ENCODE peak calls at places on chromosomes 4 and X, in four cellular contexts. One of them, this sample, is unnamed.

GRCh38 chr4:78776729-78777555 is 792 bp downstream of the BMP2K start:
- DNase-seq in brain microvascular endothelial cell: peak
- DNase-seq in choroid plexus epithelial cell: peak
- DNase-seq in HL-60: peak
- DNase-seq in this sample: peak

GRCh38 chr4:30945586-30945985 is 225.4 kb downstream of the PCDH7 start:
- DNase-seq in brain microvascular endothelial cell: no peak
- DNase-seq in choroid plexus epithelial cell: peak
- DNase-seq in HL-60: no peak
- DNase-seq in this sample: no peak

GRCh38 chr4:145619639-145619996 is 433 bp downstream of the MMAA start:
- DNase-seq in HL-60: peak
- DNase-seq in brain microvascular endothelial cell: peak
- DNase-seq in choroid plexus epithelial cell: peak
- DNase-seq in this sample: peak

GRCh38 chrX:14865201-14865600 is 7.7 kb downstream of the FANCB start:
- DNase-seq in HL-60: no peak
- DNase-seq in brain microvascular endothelial cell: no peak
- DNase-seq in choroid plexus epithelial cell: peak
- DNase-seq in this sample: no peak

GRCh38 chr4:61152433-61152832 is 47.7 kb upstream of the ADGRL3 start:
- DNase-seq in HL-60: no peak
- DNase-seq in choroid plexus epithelial cell: no peak
- DNase-seq in brain microvascular endothelial cell: no peak
- DNase-seq in this sample: no peak

GRCh38 chr4:186445040-186445439 is 110.3 kb downstream of the MTNR1A start:
- DNase-seq in choroid plexus epithelial cell: no peak
- DNase-seq in HL-60: no peak
- DNase-seq in brain microvascular endothelial cell: no peak
- DNase-seq in this sample: peak

GRCh38 chr4:39353478-39354177 is 12.5 kb downstream of the RFC1 start:
- DNase-seq in HL-60: peak
- DNase-seq in brain microvascular endothelial cell: no peak
- DNase-seq in choroid plexus epithelial cell: peak
- DNase-seq in this sample: no peak

GRCh38 chr4:76194325-76194724 is 19.3 kb downstream of the SCARB2 start:
- DNase-seq in HL-60: no peak
- DNase-seq in brain microvascular endothelial cell: peak
- DNase-seq in choroid plexus epithelial cell: peak
- DNase-seq in this sample: no peak

GRCh38 chr4:102640669-102641068 is 120.1 kb downstream of the MANBA start:
- DNase-seq in HL-60: no peak
- DNase-seq in brain microvascular endothelial cell: peak
- DNase-seq in choroid plexus epithelial cell: peak
- DNase-seq in this sample: no peak

GRCh38 chrX:39909996-39910395 is 187.8 kb downstream of the BCOR start:
- DNase-seq in HL-60: no peak
- DNase-seq in brain microvascular endothelial cell: no peak
- DNase-seq in choroid plexus epithelial cell: no peak
- DNase-seq in this sample: no peak

GRCh38 chr4:26503427-26503826 is 13.1 kb upstream of the CCKAR start:
- DNase-seq in brain microvascular endothelial cell: no peak
- DNase-seq in choroid plexus epithelial cell: no peak
- DNase-seq in HL-60: no peak
- DNase-seq in this sample: no peak

GRCh38 chr4:119632216-119632615 is 3.6 kb upstream of the PDE5A start:
- DNase-seq in HL-60: no peak
- DNase-seq in choroid plexus epithelial cell: peak
- DNase-seq in brain microvascular endothelial cell: peak
- DNase-seq in this sample: no peak

GRCh38 chrX:101051153-101051548 is 760 bp downstream of the TRMT2B start:
- DNase-seq in HL-60: no peak
- DNase-seq in choroid plexus epithelial cell: no peak
- DNase-seq in brain microvascular endothelial cell: peak
- DNase-seq in this sample: no peak

GRCh38 chr4:87120411-87121162 is 99.8 kb downstream of the KLHL8 start:
- DNase-seq in brain microvascular endothelial cell: peak
- DNase-seq in choroid plexus epithelial cell: peak
- DNase-seq in HL-60: no peak
- DNase-seq in this sample: peak

GRCh38 chr4:42271096-42271495 is 118.6 kb upstream of the BEND4 start:
- DNase-seq in brain microvascular endothelial cell: no peak
- DNase-seq in HL-60: no peak
- DNase-seq in choroid plexus epithelial cell: no peak
- DNase-seq in this sample: no peak

GRCh38 chrX:132480581-132481203 is 8.1 kb downstream of the MBNL3 start:
- DNase-seq in HL-60: peak
- DNase-seq in brain microvascular endothelial cell: no peak
- DNase-seq in choroid plexus epithelial cell: peak
- DNase-seq in this sample: peak

GRCh38 chrX:65752294-65752693 is 84.8 kb downstream of the MSN start:
- DNase-seq in brain microvascular endothelial cell: no peak
- DNase-seq in HL-60: no peak
- DNase-seq in choroid plexus epithelial cell: no peak
- DNase-seq in this sample: no peak

GRCh38 chrX:20530319-20530979 is 263.7 kb upstream of the RPS6KA3 start:
- DNase-seq in brain microvascular endothelial cell: peak
- DNase-seq in choroid plexus epithelial cell: peak
- DNase-seq in HL-60: peak
- DNase-seq in this sample: peak

GRCh38 chrX:139815771-139816170 is 107.8 kb upstream of the MCF2 start:
- DNase-seq in choroid plexus epithelial cell: no peak
- DNase-seq in brain microvascular endothelial cell: no peak
- DNase-seq in HL-60: no peak
- DNase-seq in this sample: no peak

GRCh38 chr4:169205146-169205806 is 65.5 kb downstream of the SH3RF1 start:
- DNase-seq in choroid plexus epithelial cell: no peak
- DNase-seq in brain microvascular endothelial cell: no peak
- DNase-seq in HL-60: no peak
- DNase-seq in this sample: no peak

GRCh38 chrX:79573760-79574159 is 206.6 kb upstream of the ITM2A start:
- DNase-seq in choroid plexus epithelial cell: no peak
- DNase-seq in HL-60: no peak
- DNase-seq in brain microvascular endothelial cell: no peak
- DNase-seq in this sample: no peak

GRCh38 chr4:101977096-101977495 is 186.6 kb downstream of the BANK1 start:
- DNase-seq in HL-60: no peak
- DNase-seq in brain microvascular endothelial cell: peak
- DNase-seq in choroid plexus epithelial cell: peak
- DNase-seq in this sample: no peak

GRCh38 chr4:83152771-83153170 is 38.2 kb upstream of the PLAC8 start:
- DNase-seq in HL-60: no peak
- DNase-seq in choroid plexus epithelial cell: no peak
- DNase-seq in brain microvascular endothelial cell: no peak
- DNase-seq in this sample: no peak

GRCh38 chr4:153589703-153590595 is 94.1 kb upstream of the TLR2 start:
- DNase-seq in choroid plexus epithelial cell: peak
- DNase-seq in HL-60: no peak
- DNase-seq in brain microvascular endothelial cell: no peak
- DNase-seq in this sample: no peak

GRCh38 chr4:52588771-52589591 is 70.1 kb downstream of the USP46 start:
- DNase-seq in choroid plexus epithelial cell: peak
- DNase-seq in HL-60: no peak
- DNase-seq in brain microvascular endothelial cell: peak
- DNase-seq in this sample: no peak

GRCh38 chr4:10122236-10122932 is 5.8 kb upstream of the WDR1 start:
- DNase-seq in choroid plexus epithelial cell: no peak
- DNase-seq in brain microvascular endothelial cell: no peak
- DNase-seq in HL-60: no peak
- DNase-seq in this sample: no peak

GRCh38 chr4:26525136-26525535 is 34.9 kb upstream of the CCKAR start:
- DNase-seq in brain microvascular endothelial cell: peak
- DNase-seq in choroid plexus epithelial cell: peak
- DNase-seq in HL-60: no peak
- DNase-seq in this sample: no peak

GRCh38 chr4:152138451-152138850 is 377.6 kb upstream of the GATB start:
- DNase-seq in brain microvascular endothelial cell: no peak
- DNase-seq in HL-60: peak
- DNase-seq in choroid plexus epithelial cell: no peak
- DNase-seq in this sample: no peak

GRCh38 chr4:12689457-12689856 is 794.7 kb downstream of the RAB28 start:
- DNase-seq in brain microvascular endothelial cell: no peak
- DNase-seq in choroid plexus epithelial cell: no peak
- DNase-seq in HL-60: no peak
- DNase-seq in this sample: no peak

GRCh38 chr4:94623507-94623906 is 134.2 kb upstream of the BMPR1B start:
- DNase-seq in brain microvascular endothelial cell: no peak
- DNase-seq in choroid plexus epithelial cell: no peak
- DNase-seq in HL-60: no peak
- DNase-seq in this sample: no peak

GRCh38 chr4:140090215-140090731 is 63.7 kb downstream of the MAML3 start:
- DNase-seq in choroid plexus epithelial cell: peak
- DNase-seq in brain microvascular endothelial cell: peak
- DNase-seq in HL-60: no peak
- DNase-seq in this sample: no peak

GRCh38 chrX:118182050-118182449 is 65.4 kb upstream of the KLHL13 start:
- DNase-seq in brain microvascular endothelial cell: no peak
- DNase-seq in choroid plexus epithelial cell: no peak
- DNase-seq in HL-60: no peak
- DNase-seq in this sample: no peak

GRCh38 chrX:154082396-154083133 is 15.0 kb downstream of the MECP2 start:
- DNase-seq in brain microvascular endothelial cell: peak
- DNase-seq in HL-60: no peak
- DNase-seq in choroid plexus epithelial cell: peak
- DNase-seq in this sample: no peak

GRCh38 chr4:169268951-169269781 is 1.6 kb downstream of the SH3RF1 start:
- DNase-seq in choroid plexus epithelial cell: peak
- DNase-seq in brain microvascular endothelial cell: peak
- DNase-seq in HL-60: no peak
- DNase-seq in this sample: peak

GRCh38 chrX:132837126-132837525 is 121.3 kb downstream of the HS6ST2 start:
- DNase-seq in choroid plexus epithelial cell: peak
- DNase-seq in HL-60: no peak
- DNase-seq in brain microvascular endothelial cell: peak
- DNase-seq in this sample: no peak

GRCh38 chr4:163048447-163048846 is 118.2 kb downstream of the NAF1 start:
- DNase-seq in choroid plexus epithelial cell: peak
- DNase-seq in brain microvascular endothelial cell: peak
- DNase-seq in HL-60: peak
- DNase-seq in this sample: peak

GRCh38 chr4:93791570-93792195 is 36.9 kb upstream of the ATOH1 start:
- DNase-seq in choroid plexus epithelial cell: peak
- DNase-seq in HL-60: peak
- DNase-seq in brain microvascular endothelial cell: peak
- DNase-seq in this sample: peak

DNA sequence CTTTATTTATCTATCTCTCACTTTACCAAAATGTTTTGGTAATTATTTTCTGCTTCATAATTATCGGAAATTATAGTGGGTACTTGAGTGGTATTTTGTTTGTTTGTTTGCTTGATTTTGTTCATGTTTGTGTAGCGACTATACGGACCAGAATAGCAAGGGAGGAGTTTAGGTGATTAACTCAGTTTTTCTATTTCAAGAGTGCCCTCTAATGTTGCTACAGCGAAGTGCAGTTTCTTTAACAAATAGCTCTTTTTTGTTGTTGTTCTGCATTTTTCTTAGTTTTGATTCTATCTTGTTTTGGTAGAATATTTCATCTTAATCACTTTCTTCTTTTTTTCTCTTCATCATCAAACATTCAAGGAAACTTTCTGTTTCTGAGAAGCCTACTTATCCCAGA is 40.8 kb upstream of the QRFPR start:
- DNase-seq in HL-60: no peak
- DNase-seq in choroid plexus epithelial cell: peak
- DNase-seq in brain microvascular endothelial cell: no peak
- DNase-seq in this sample: no peak
- TF ChIP-seq CTCF in HL-60: no peak
- TF ChIP-seq CTCF in choroid plexus epithelial cell: peak
- TF ChIP-seq CTCF in brain microvascular endothelial cell: peak
- TF ChIP-seq CTCF in this sample: peak

DNA sequence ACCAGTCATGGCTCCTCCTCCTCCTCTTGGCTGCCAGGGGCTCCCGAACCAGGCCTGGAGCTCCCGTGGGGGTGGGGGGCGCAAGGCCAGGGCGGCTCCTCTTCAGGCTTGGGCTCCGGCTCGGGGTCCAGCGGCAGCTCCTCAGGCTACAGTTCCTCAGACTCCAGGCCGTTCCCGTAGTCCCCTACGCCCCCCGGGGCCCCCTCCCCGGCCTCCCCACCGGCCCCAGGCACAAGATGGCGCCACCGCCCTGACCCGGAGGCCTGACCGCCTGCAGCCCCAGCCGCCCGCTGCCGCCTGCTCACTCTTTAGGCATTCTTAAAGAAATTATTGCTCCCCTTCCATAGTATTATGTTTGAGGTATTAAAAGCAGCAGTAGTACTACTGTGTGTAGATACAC is 54.5 kb downstream of the TAF1 start:
- DNase-seq in choroid plexus epithelial cell: no peak
- DNase-seq in brain microvascular endothelial cell: no peak
- DNase-seq in HL-60: no peak
- DNase-seq in this sample: no peak
- TF ChIP-seq CTCF in choroid plexus epithelial cell: no peak
- TF ChIP-seq CTCF in brain microvascular endothelial cell: no peak
- TF ChIP-seq CTCF in HL-60: no peak
- TF ChIP-seq CTCF in this sample: no peak

GRCh38 chrX:28347526-28347925 is 239.7 kb upstream of the IL1RAPL1 start:
- DNase-seq in choroid plexus epithelial cell: no peak
- DNase-seq in HL-60: peak
- DNase-seq in brain microvascular endothelial cell: no peak
- DNase-seq in this sample: no peak

DNA sequence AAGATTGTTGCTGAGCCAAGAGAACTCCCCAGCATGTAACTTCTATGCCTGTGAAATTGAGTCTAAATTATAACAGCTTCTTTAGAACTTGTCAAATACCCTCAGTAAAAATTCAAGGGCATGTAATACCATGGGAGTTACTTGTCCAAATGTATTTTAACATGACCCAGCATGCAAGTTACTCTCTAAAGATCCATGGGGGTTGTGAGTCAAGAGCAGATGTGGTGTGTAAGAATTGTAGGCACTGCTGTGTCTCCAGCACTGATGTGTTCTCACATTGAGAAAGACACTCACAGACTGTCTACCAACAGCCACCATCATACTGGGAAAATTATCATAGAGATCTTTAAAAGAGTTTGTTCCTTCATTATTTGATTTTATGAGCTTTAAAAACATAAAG is 237.4 kb upstream of the IL1RAPL1 start:
- DNase-seq in HL-60: no peak
- DNase-seq in choroid plexus epithelial cell: no peak
- DNase-seq in brain microvascular endothelial cell: no peak
- DNase-seq in this sample: no peak
- TF ChIP-seq CTCF in HL-60: no peak
- TF ChIP-seq CTCF in choroid plexus epithelial cell: no peak
- TF ChIP-seq CTCF in brain microvascular endothelial cell: no peak
- TF ChIP-seq CTCF in this sample: no peak

DNA sequence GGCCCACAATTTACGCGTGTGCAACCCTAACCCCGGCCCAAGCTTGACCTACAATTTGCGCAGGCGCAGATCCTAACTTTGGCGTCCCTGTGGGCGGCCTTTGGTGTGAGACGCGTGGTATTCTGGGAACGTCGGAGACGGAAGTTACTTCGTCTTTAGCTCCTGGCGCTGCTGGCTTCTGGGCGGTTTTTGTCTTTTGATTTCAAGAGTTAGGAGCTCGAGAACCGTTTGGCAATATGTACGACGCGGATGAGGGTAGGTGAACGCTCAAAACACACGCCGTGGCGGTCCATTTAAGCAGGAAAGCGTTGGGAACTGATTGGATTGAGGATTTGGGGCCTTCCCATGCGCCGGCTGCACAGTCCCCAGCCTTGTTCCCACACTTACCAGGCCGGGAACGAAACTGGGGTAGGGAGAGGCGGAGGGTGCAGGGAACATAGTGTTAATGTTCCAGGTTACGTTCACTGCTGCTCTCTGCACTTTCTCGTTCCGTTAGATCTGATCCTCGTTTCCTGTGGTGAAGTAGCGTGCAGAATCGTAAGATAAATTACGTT is at the start of gene POLR2B:
- DNase-seq in brain microvascular endothelial cell: peak
- DNase-seq in choroid plexus epithelial cell: peak
- DNase-seq in HL-60: peak
- DNase-seq in this sample: peak
- TF ChIP-seq CTCF in brain microvascular endothelial cell: no peak
- TF ChIP-seq CTCF in choroid plexus epithelial cell: no peak
- TF ChIP-seq CTCF in HL-60: no peak
- TF ChIP-seq CTCF in this sample: no peak

This sample was measured in transverse colon.